ENCODE peak calls at places on chromosomes 6 and 20, in eight cellular contexts. Q is choroid plexus epithelial cell, T is AG09309, S is WERI-Rb-1, U is prostate gland, Z is psoas muscle, C is cardiac fibroblast, N is GM06990. K is an unnamed sample.

GRCh38 chr6:125950293-125950692 is 6.3 kb upstream of the HINT3 start:
- DNase-seq in Q (peak), T (peak), S (no peak), U (no peak), Z (no peak), C (peak), N (no peak), K (no peak)

GRCh38 chr6:24935753-24936152 is at the start of gene RIPOR2:
- DNase-seq in Q (peak), T (no peak), S (no peak), U (no peak), Z (peak), C (peak), N (peak), K (no peak)

GRCh38 chr20:45589725-45590124 is 10.6 kb upstream of the WFDC8 start:
- DNase-seq in Q (no peak), T (no peak), S (no peak), U (no peak), Z (no peak), C (peak), N (no peak), K (no peak)

GRCh38 chr6:169752074-169752623 is 727 bp downstream of the ERMARD start:
- DNase-seq in Q (no peak), T (no peak), S (no peak), U (no peak), Z (no peak), C (peak), N (no peak), K (no peak)

GRCh38 chr6:57221191-57221935 is 744 bp downstream of the RAB23 start:
- DNase-seq in Q (peak), T (no peak), S (peak), U (peak), Z (peak), C (peak), N (peak), K (peak)

GRCh38 chr6:154448448-154449096 is 61.9 kb downstream of the CNKSR3 start:
- DNase-seq in Q (peak), T (peak), S (peak), U (no peak), Z (no peak), C (peak), N (no peak), K (peak)

GRCh38 chr20:53079483-53079810 is 107.3 kb downstream of the TSHZ2 start:
- DNase-seq in Q (no peak), T (no peak), S (no peak), U (no peak), Z (no peak), C (no peak), N (no peak), K (no peak)

GRCh38 chr20:4898282-4898681 is 103.0 kb downstream of the SLC23A2 start:
- DNase-seq in Q (peak), T (peak), S (no peak), U (no peak), Z (peak), C (peak), N (no peak), K (peak)

GRCh38 chr6:139472341-139473038 is 98.0 kb upstream of the CITED2 start:
- DNase-seq in Q (peak), T (no peak), S (no peak), U (no peak), Z (no peak), C (peak), N (no peak), K (peak)

GRCh38 chr6:16276991-16277981 is 38.9 kb downstream of the GMPR start:
- DNase-seq in Q (peak), T (peak), S (peak), U (peak), Z (peak), C (peak), N (no peak), K (peak)

GRCh38 chr6:151391021-151391470 is 313 bp downstream of the ZBTB2 start:
- DNase-seq in Q (peak), T (no peak), S (peak), U (peak), Z (peak), C (peak), N (no peak), K (peak)

GRCh38 chr6:129353067-129353466 is 356.9 kb downstream of the ARHGAP18 start:
- DNase-seq in Q (no peak), T (no peak), S (no peak), U (peak), Z (no peak), C (no peak), N (no peak), K (no peak)

GRCh38 chr6:44043479-44044153 is 83.6 kb downstream of the MRPL14 start:
- DNase-seq in Q (no peak), T (no peak), S (no peak), U (no peak), Z (peak), C (peak), N (no peak), K (peak)

GRCh38 chr6:45791600-45792168 is 224.0 kb downstream of the CLIC5 start:
- DNase-seq in Q (peak), T (peak), S (no peak), U (no peak), Z (no peak), C (peak), N (no peak), K (peak)

GRCh38 chr20:37535443-37536132 is 7.9 kb upstream of the BLCAP start:
- DNase-seq in Q (no peak), T (no peak), S (no peak), U (no peak), Z (no peak), C (no peak), N (no peak), K (no peak)

GRCh38 chr20:16284385-16285100 is 288.7 kb downstream of the KIF16B start:
- DNase-seq in Q (no peak), T (no peak), S (no peak), U (no peak), Z (no peak), C (no peak), N (no peak), K (no peak)

GRCh38 chr6:129590408-129591022 is 119.5 kb downstream of the ARHGAP18 start:
- DNase-seq in Q (peak), T (peak), S (no peak), U (no peak), Z (no peak), C (peak), N (no peak), K (peak)

GRCh38 chr6:36326351-36326995 is 10.2 kb downstream of the BNIP5 start:
- DNase-seq in Q (peak), T (no peak), S (no peak), U (no peak), Z (peak), C (peak), N (no peak), K (no peak)

GRCh38 chr20:9408422-9409300 is 105.7 kb upstream of the LAMP5 start:
- DNase-seq in Q (peak), T (peak), S (no peak), U (no peak), Z (no peak), C (peak), N (no peak), K (peak)
- TF ChIP-seq CTCF in Q (no peak), T (no peak), S (no peak), U (no peak), Z (no peak), C (no peak), N (no peak), K (no peak)

DNA sequence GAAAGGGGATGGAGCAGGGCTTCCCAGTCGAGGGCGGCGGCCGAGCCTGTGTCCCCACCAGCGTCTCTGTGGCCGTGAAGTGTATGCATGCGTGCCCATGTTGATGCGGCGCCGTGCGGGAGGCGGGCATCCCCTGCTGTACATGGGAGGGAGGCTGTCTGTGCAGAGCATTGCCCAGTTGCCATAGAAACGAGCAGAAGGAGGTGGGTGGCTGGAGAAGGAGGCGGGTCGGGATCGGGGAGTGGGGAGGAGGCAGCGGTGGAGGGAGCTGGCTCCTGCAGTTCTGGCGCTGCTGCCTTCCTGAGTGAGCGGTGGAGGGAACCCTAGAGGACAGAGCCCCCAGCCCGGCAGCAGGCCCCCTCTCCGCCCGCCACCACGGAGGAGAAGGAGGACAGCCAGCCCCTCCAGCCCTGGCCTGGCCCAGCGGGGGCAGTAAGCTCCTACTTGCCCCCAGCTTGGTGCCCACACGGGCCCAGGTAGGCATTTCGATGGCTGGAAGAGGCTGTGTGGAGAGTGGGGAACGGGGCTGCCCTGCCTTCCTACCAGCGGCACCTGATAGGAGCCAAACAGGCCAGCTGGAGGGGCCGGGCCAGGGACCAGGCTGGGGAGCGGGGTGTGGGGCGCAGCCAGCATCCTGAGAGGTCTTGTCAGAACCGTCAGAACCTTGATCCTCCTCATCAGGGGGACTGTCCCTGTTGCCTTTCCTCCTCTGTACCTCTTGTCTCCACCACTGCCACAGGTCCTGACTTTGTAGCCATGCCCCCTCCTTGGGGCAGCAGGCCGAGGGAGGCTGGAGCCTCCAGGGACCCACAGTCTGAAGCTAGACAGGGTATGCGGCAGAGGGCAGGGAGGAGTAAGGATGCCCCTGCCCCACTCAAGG is 41.3 kb downstream of the SPDEF start:
- DNase-seq in Q (peak), T (no peak), S (peak), U (no peak), Z (peak), C (peak), N (no peak), K (peak)
- H3K4me3 ChIP-seq in Q (no peak), T (no peak), S (peak), U (peak), Z (peak), C (peak), N (no peak), K (no peak)

DNA sequence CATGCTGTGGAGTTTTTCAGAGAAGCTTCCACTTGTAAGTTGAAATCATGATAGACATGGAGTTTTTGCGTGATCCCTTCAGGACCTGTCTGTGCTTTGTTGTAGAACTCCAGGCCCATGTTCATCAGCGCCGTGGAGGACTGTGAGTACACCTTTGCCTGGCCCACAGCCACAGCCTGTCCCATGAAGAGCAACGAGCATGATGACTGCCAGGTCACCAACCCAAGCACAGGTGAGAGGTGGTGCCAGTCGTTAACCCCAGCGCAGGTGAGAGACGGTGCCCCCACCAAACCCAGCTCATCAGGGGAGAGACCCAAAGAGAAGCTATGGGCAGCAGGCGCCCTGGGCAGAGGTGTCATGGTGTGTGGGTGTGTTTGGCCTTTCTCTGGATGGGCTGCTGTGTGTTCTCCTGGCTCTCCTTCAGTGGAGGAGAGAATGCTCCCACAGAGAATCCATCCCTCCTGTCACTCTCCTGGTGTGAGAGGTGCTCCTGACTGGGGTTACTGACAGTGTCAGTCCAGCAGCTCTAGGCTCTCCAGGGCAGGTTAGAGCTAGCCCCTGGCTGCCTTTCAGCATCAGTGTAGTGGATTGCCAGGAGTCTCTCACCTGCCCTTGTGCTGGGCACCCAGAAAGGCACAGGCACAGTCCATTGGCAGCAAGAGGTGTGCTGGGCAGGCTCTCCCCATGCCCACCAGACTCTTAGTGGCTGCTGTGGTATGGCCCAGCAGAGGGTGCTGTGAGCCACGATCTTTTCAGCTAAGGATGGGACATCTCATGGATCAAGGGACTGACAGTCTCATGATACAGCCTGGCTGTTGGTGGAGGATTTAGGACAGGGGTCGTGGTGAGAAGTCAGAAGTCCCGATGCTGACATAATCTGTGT is 49.6 kb upstream of the SLC22A1 start:
- DNase-seq in Q (peak), T (no peak), S (no peak), U (no peak), Z (no peak), C (peak), N (no peak), K (no peak)
- TF ChIP-seq CTCF in Q (peak), T (peak), S (peak), U (peak), Z (no peak), C (peak), N (peak), K (peak)

GRCh38 chr6:122385857-122386256 is 13.6 kb upstream of the HSF2 start:
- DNase-seq in Q (no peak), T (no peak), S (no peak), U (no peak), Z (no peak), C (no peak), N (no peak), K (no peak)
- H3K4me3 ChIP-seq in Q (no peak), T (no peak), S (no peak), U (no peak), Z (no peak), C (no peak), N (no peak), K (no peak)